ENCODE peak calls at places on chromosomes 1 and 21, in four cellular contexts. One of them, this sample, is unnamed.

GRCh38 chr1:28129150-28129549 is 40.7 kb upstream of the EYA3 start:
- DNase-seq in heart left ventricle: no peak
- DNase-seq in body of pancreas: no peak
- DNase-seq in heart right ventricle: no peak
- DNase-seq in this sample: no peak

GRCh38 chr1:56563568-56563967 is 15.8 kb downstream of the PLPP3 start:
- DNase-seq in heart left ventricle: no peak
- DNase-seq in body of pancreas: no peak
- DNase-seq in heart right ventricle: no peak
- DNase-seq in this sample: no peak

GRCh38 chr1:223225481-223225880 is 82.4 kb upstream of the TLR5 start:
- DNase-seq in heart left ventricle: no peak
- DNase-seq in body of pancreas: no peak
- DNase-seq in heart right ventricle: no peak
- DNase-seq in this sample: no peak

GRCh38 chr1:205581321-205581980 is 50.4 kb downstream of the ELK4 start:
- DNase-seq in heart left ventricle: no peak
- DNase-seq in body of pancreas: peak
- DNase-seq in heart right ventricle: no peak
- DNase-seq in this sample: no peak

GRCh38 chr1:64721135-64721534 is 23.7 kb upstream of the RAVER2 start:
- DNase-seq in heart left ventricle: no peak
- DNase-seq in body of pancreas: no peak
- DNase-seq in heart right ventricle: no peak
- DNase-seq in this sample: no peak

GRCh38 chr1:28110555-28110954 is 22.1 kb upstream of the EYA3 start:
- DNase-seq in heart left ventricle: no peak
- DNase-seq in body of pancreas: no peak
- DNase-seq in heart right ventricle: no peak
- DNase-seq in this sample: no peak

GRCh38 chr1:62082456-62083363 is 111.9 kb upstream of the L1TD1 start:
- DNase-seq in heart left ventricle: no peak
- DNase-seq in body of pancreas: peak
- DNase-seq in heart right ventricle: peak
- DNase-seq in this sample: peak

GRCh38 chr1:206856674-206857464 is 8.6 kb upstream of the IL20 start:
- DNase-seq in heart left ventricle: no peak
- DNase-seq in body of pancreas: no peak
- DNase-seq in heart right ventricle: no peak
- DNase-seq in this sample: no peak

GRCh38 chr1:91777630-91778300 is 108.2 kb downstream of the TGFBR3 start:
- DNase-seq in heart left ventricle: no peak
- DNase-seq in body of pancreas: no peak
- DNase-seq in heart right ventricle: no peak
- DNase-seq in this sample: no peak

DNA sequence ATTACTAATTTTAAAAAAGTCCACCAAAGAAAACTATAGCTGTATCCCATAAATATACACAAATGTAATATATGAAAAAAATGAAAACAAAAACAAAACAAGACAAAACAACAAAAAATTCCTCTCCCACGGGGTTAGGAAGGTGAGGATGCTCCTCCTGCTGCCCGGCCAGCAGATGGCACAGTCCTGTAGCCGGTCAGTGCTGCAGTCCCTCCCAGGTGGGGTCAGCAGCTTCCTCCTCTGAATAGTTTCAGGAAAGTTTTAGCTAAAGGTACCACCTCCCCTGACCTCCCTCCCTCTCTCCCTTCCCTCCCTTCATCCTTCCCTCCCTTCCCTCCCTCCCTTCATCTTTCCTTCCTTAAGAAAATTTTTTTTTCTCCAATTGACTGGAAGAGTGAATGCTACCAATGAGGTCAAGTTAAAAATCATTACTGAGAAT is 67.8 kb upstream of the BCL10 start:
- DNase-seq in heart left ventricle: no peak
- DNase-seq in body of pancreas: peak
- DNase-seq in heart right ventricle: no peak
- DNase-seq in this sample: peak
- TF ChIP-seq CTCF in heart left ventricle: peak
- TF ChIP-seq CTCF in body of pancreas: peak
- TF ChIP-seq CTCF in heart right ventricle: no peak
- TF ChIP-seq CTCF in this sample: peak

GRCh38 chr1:14598007-14598497 is 433 bp upstream of the KAZN start:
- DNase-seq in heart left ventricle: no peak
- DNase-seq in body of pancreas: no peak
- DNase-seq in heart right ventricle: no peak
- DNase-seq in this sample: no peak

GRCh38 chr1:14598498-14599172 is at the start of gene KAZN:
- DNase-seq in heart left ventricle: peak
- DNase-seq in body of pancreas: no peak
- DNase-seq in heart right ventricle: peak
- DNase-seq in this sample: peak

GRCh38 chr1:14596591-14596990 is 1.9 kb upstream of the KAZN start:
- DNase-seq in heart left ventricle: no peak
- DNase-seq in body of pancreas: no peak
- DNase-seq in heart right ventricle: no peak
- DNase-seq in this sample: no peak

GRCh38 chr1:14599173-14599754 is 779 bp downstream of the KAZN start:
- DNase-seq in heart left ventricle: no peak
- DNase-seq in body of pancreas: no peak
- DNase-seq in heart right ventricle: no peak
- DNase-seq in this sample: peak

DNA sequence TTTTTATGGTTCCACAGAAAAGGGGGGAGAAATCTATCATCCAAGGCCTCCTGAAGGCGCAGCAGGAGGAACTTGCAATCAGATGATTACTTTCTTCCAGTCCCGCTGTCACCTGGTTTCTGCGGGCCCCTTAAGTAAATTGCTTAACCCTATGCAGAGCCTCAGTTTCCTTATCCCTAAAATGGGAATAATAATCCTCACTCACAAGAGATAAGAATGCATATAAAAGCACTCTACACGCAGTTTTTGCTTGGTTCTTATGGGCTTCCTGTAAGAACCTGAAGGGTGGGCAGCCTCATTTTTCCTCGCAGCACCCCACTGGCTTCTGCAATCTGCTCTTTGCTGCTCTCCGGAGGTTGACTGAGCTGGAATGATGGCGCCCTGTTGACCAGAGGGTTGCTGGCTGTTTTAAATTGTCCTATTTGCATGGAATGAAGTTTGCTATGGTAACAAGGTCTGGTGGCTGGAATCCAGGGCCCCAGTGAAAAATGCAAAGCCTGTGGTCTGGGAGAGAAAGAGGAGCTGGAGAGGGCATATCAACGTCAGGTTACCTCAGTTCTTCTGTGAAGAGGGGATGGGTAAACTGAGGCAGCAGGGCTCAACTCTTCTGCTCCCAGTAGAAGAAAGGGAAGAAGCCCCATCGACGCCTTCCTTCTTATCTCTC is 1.0 kb upstream of the KAZN start:
- DNase-seq in heart left ventricle: no peak
- DNase-seq in body of pancreas: no peak
- DNase-seq in heart right ventricle: no peak
- DNase-seq in this sample: no peak
- TF ChIP-seq CTCF in heart left ventricle: no peak
- TF ChIP-seq CTCF in body of pancreas: no peak
- TF ChIP-seq CTCF in heart right ventricle: no peak
- TF ChIP-seq CTCF in this sample: no peak

GRCh38 chr1:147225193-147225730 is at the start of gene FMO5:
- DNase-seq in heart left ventricle: peak
- DNase-seq in body of pancreas: peak
- DNase-seq in heart right ventricle: peak
- DNase-seq in this sample: peak

GRCh38 chr1:147223740-147224615 is 1.2 kb downstream of the FMO5 start:
- DNase-seq in heart left ventricle: no peak
- DNase-seq in body of pancreas: no peak
- DNase-seq in heart right ventricle: no peak
- DNase-seq in this sample: no peak
- TF ChIP-seq CTCF in heart left ventricle: no peak
- TF ChIP-seq CTCF in body of pancreas: no peak
- TF ChIP-seq CTCF in heart right ventricle: no peak
- TF ChIP-seq CTCF in this sample: no peak

GRCh38 chr21:43631411-43632107 is 27.7 kb downstream of the HSF2BP start:
- DNase-seq in heart left ventricle: no peak
- DNase-seq in body of pancreas: no peak
- DNase-seq in heart right ventricle: no peak
- DNase-seq in this sample: no peak
- TF ChIP-seq CTCF in heart left ventricle: no peak
- TF ChIP-seq CTCF in body of pancreas: no peak
- TF ChIP-seq CTCF in heart right ventricle: no peak
- TF ChIP-seq CTCF in this sample: no peak

GRCh38 chr1:53086504-53087070 is 24.6 kb downstream of the PODN start:
- DNase-seq in heart left ventricle: no peak
- DNase-seq in body of pancreas: no peak
- DNase-seq in heart right ventricle: no peak
- DNase-seq in this sample: no peak

GRCh38 chr1:53088616-53089300 is 26.7 kb downstream of the PODN start:
- DNase-seq in heart left ventricle: no peak
- DNase-seq in body of pancreas: no peak
- DNase-seq in heart right ventricle: no peak
- DNase-seq in this sample: no peak

GRCh38 chr1:53085405-53085804 is 23.4 kb downstream of the PODN start:
- DNase-seq in heart left ventricle: no peak
- DNase-seq in body of pancreas: no peak
- DNase-seq in heart right ventricle: no peak
- DNase-seq in this sample: no peak

GRCh38 chr1:53089478-53090226 is 27.6 kb downstream of the PODN start:
- DNase-seq in heart left ventricle: no peak
- DNase-seq in body of pancreas: no peak
- DNase-seq in heart right ventricle: no peak
- DNase-seq in this sample: no peak

DNA sequence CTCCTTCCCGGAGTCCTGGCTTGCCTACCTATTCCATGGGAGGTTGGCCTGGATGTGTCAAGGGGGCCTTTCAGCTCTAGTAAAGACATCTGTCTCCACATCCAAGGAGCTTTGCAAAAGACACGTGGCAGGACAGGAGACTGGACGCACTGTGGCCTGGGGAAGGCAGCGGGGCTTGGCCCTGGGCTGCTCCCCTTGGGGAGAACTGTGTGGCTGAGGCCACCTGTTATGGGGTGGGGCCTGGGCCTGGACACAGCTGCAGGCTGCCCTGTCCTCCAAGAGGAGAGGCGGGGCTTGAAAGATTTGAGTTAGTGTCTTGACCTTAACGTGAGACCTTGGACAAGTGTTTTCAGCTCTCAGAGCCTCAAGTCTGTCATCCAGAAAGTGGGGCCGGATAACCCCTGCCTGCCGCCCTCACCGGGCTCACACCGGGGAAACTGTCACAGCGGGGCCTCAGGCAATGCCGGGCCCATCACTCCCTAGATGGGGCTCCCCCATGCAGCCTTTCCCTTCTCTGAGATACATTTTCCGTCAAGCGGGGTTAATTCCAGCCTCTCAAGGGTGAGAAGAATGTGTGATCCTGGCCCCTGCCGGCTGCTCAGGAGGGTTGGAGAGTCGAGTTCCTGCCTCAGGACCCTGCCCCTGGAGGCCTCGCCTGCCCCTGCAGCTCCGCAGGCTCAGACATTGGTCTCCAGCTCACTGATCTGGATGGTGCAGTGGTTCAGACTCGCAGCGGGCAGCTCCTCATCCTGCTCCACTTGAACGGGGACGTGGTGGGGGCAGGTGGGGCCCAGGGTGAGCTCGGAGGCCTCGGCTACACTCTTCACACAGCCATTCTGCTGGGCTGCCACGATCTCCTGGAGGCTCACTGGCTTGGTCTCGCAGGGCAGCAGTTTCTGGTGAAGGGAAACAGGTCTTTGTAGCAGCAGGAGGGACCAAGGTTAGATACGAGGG is 25.6 kb downstream of the PODN start:
- DNase-seq in heart left ventricle: no peak
- DNase-seq in body of pancreas: no peak
- DNase-seq in heart right ventricle: no peak
- DNase-seq in this sample: peak
- TF ChIP-seq CTCF in heart left ventricle: no peak
- TF ChIP-seq CTCF in body of pancreas: no peak
- TF ChIP-seq CTCF in heart right ventricle: no peak
- TF ChIP-seq CTCF in this sample: no peak

DNA sequence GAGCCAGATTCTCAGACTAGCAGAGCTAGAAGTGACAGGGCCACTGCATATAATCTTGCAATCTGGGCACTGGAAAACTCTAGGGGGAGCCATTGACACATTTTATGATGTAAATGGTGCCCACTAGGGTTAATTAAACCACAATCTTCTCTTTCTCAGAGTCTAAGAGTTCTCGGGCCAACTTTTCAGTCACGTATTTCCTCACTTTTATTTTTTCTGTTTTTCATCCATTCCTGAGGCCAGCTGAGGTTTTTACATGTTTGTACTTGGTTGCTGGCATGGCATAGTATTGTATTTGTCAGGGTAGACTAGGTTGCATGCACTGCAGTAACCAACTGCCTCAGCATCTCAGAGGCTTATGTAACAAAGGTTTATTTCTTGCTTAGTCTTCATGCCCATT is 138.2 kb downstream of the ZNF326 start:
- DNase-seq in heart left ventricle: no peak
- DNase-seq in body of pancreas: no peak
- DNase-seq in heart right ventricle: no peak
- DNase-seq in this sample: peak
- TF ChIP-seq CTCF in heart left ventricle: peak
- TF ChIP-seq CTCF in body of pancreas: no peak
- TF ChIP-seq CTCF in heart right ventricle: no peak
- TF ChIP-seq CTCF in this sample: peak

GRCh38 chr1:119674835-119675289 is 26.8 kb upstream of the ZNF697 start:
- DNase-seq in heart left ventricle: no peak
- DNase-seq in body of pancreas: peak
- DNase-seq in heart right ventricle: peak
- DNase-seq in this sample: peak
- TF ChIP-seq CTCF in heart left ventricle: no peak
- TF ChIP-seq CTCF in body of pancreas: no peak
- TF ChIP-seq CTCF in heart right ventricle: peak
- TF ChIP-seq CTCF in this sample: no peak

GRCh38 chr1:113042336-113043143 is 30.5 kb upstream of the LRIG2 start:
- DNase-seq in heart left ventricle: peak
- DNase-seq in body of pancreas: peak
- DNase-seq in heart right ventricle: peak
- DNase-seq in this sample: peak
- TF ChIP-seq CTCF in heart left ventricle: peak
- TF ChIP-seq CTCF in body of pancreas: peak
- TF ChIP-seq CTCF in heart right ventricle: peak
- TF ChIP-seq CTCF in this sample: peak